ENCODE peak calls at places on chromosomes 3 and 15, in seven cellular contexts. X, T, I, C, L, F and B are unnamed samples.

GRCh38 chr3:9879830-9880549 is at the start of gene CIDEC:
- DNase-seq in X (no peak), T (no peak), I (no peak), C (no peak), L (no peak), F (no peak), B (no peak)

GRCh38 chr3:190040145-190040544 is 80.6 kb downstream of the P3H2 start:
- DNase-seq in X (no peak), T (no peak), I (no peak), C (no peak), L (no peak), F (no peak), B (no peak)

GRCh38 chr15:36579792-36580431 is 486 bp downstream of the CDIN1 start:
- DNase-seq in X (no peak), T (peak; percentile 60), I (no peak), C (no peak), L (no peak), F (no peak), B (no peak)

GRCh38 chr3:48919215-48920138 is 835 bp downstream of the ARIH2 start:
- DNase-seq in X (no peak), T (peak; percentile 84), I (no peak), C (no peak), L (no peak), F (no peak), B (no peak)

GRCh38 chr15:38688761-38689160 is 124.1 kb upstream of the RASGRP1 start:
- DNase-seq in X (no peak), T (no peak), I (no peak), C (no peak), L (no peak), F (no peak), B (no peak)

GRCh38 chr15:78396976-78397375 is 41.0 kb upstream of the IREB2 start:
- DNase-seq in X (peak; percentile 52), T (peak; percentile 65), I (peak; percentile 43), C (no peak), L (no peak), F (peak; percentile 32), B (peak; percentile 97)

GRCh38 chr3:144294659-144295538 is 323.3 kb downstream of the DIPK2A start:
- DNase-seq in X (no peak), T (no peak), I (no peak), C (no peak), L (no peak), F (no peak), B (no peak)

GRCh38 chr15:100764778-100765457 is 114.7 kb upstream of the ALDH1A3 start:
- DNase-seq in X (no peak), T (no peak), I (no peak), C (peak; percentile 49), L (peak; percentile 84), F (no peak), B (no peak)

GRCh38 chr15:88401972-88402656 is 65.1 kb downstream of the MRPL46 start:
- DNase-seq in X (no peak), T (peak; percentile 79), I (no peak), C (no peak), L (no peak), F (peak; percentile 23), B (no peak)

GRCh38 chr3:45575491-45575923 is 19.0 kb upstream of the LIMD1 start:
- DNase-seq in X (no peak), T (no peak), I (no peak), C (no peak), L (no peak), F (no peak), B (no peak)

GRCh38 chr3:35908366-35909232 is 269.3 kb downstream of the ARPP21 start:
- DNase-seq in X (peak; percentile 30), T (no peak), I (peak; percentile 13), C (peak; percentile 23), L (peak; percentile 40), F (peak; percentile 49), B (peak; percentile 71)

GRCh38 chr15:95497681-95498080 is 832.8 kb upstream of the NR2F2 start:
- DNase-seq in X (no peak), T (no peak), I (no peak), C (no peak), L (no peak), F (no peak), B (no peak)

GRCh38 chr3:127762077-127762786 is 60.1 kb downstream of the MGLL start:
- DNase-seq in X (no peak), T (peak; percentile 72), I (peak; percentile 44), C (no peak), L (no peak), F (peak; percentile 43), B (no peak)

GRCh38 chr15:52523646-52524045 is 5.0 kb downstream of the MYO5A start:
- DNase-seq in X (no peak), T (no peak), I (no peak), C (no peak), L (no peak), F (no peak), B (no peak)

GRCh38 chr3:156762631-156763185 is 63.4 kb upstream of the LEKR1 start:
- DNase-seq in X (no peak), T (no peak), I (no peak), C (peak; percentile 41), L (peak; percentile 94), F (no peak), B (no peak)

GRCh38 chr3:119018690-119019463 is 15.8 kb downstream of the IGSF11 start:
- DNase-seq in X (no peak), T (peak; percentile 49), I (no peak), C (no peak), L (no peak), F (peak; percentile 78), B (no peak)

GRCh38 chr3:123349201-123349535 is 99.7 kb downstream of the ADCY5 start:
- DNase-seq in X (no peak), T (no peak), I (no peak), C (no peak), L (no peak), F (no peak), B (no peak)

GRCh38 chr3:134364936-134365765 is 9.1 kb downstream of the AMOTL2 start:
- DNase-seq in X (no peak), T (peak; percentile 25), I (no peak), C (no peak), L (no peak), F (no peak), B (no peak)

GRCh38 chr15:25727116-25727515 is 136.0 kb downstream of the ATP10A start:
- DNase-seq in X (no peak), T (no peak), I (no peak), C (no peak), L (no peak), F (no peak), B (peak; percentile 28)

GRCh38 chr3:65265511-65265910 is 577.7 kb upstream of the ADAMTS9 start:
- DNase-seq in X (no peak), T (no peak), I (no peak), C (no peak), L (no peak), F (no peak), B (no peak)

GRCh38 chr3:49718419-49719213 is 868 bp downstream of the AMIGO3 start:
- DNase-seq in X (no peak), T (peak; percentile 71), I (no peak), C (no peak), L (no peak), F (no peak), B (peak; percentile 54)

GRCh38 chr15:35728176-35728938 is 182.4 kb upstream of the DPH6 start:
- DNase-seq in X (no peak), T (no peak), I (no peak), C (no peak), L (no peak), F (no peak), B (no peak)

GRCh38 chr3:14532691-14533456 is 7.3 kb downstream of the GRIP2 start:
- DNase-seq in X (peak; percentile 46), T (peak; percentile 78), I (no peak), C (no peak), L (no peak), F (no peak), B (no peak)

GRCh38 chr15:39336926-39337325 is 244.0 kb upstream of the THBS1 start:
- DNase-seq in X (no peak), T (no peak), I (no peak), C (no peak), L (no peak), F (no peak), B (no peak)

GRCh38 chr3:56909349-56909748 is 107.6 kb upstream of the ARHGEF3 start:
- DNase-seq in X (no peak), T (no peak), I (no peak), C (no peak), L (no peak), F (no peak), B (no peak)

GRCh38 chr3:165502707-165503106 is 306.5 kb upstream of the SLITRK3 start:
- DNase-seq in X (no peak), T (no peak), I (no peak), C (no peak), L (no peak), F (no peak), B (no peak)

GRCh38 chr3:16301490-16301889 is 36.5 kb downstream of the OXNAD1 start:
- DNase-seq in X (no peak), T (no peak), I (no peak), C (no peak), L (no peak), F (no peak), B (no peak)

GRCh38 chr15:81992523-81992922 is 53.3 kb downstream of the MEX3B start:
- DNase-seq in X (no peak), T (no peak), I (no peak), C (no peak), L (no peak), F (no peak), B (no peak)

GRCh38 chr3:43194069-43194468 is 88.2 kb upstream of the POMGNT2 start:
- DNase-seq in X (no peak), T (no peak), I (no peak), C (no peak), L (no peak), F (no peak), B (no peak)

GRCh38 chr3:129794319-129795201 is 99.0 kb downstream of the TMCC1 start:
- DNase-seq in X (no peak), T (peak; percentile 65), I (peak; percentile 31), C (no peak), L (no peak), F (no peak), B (no peak)